ENCODE peak calls at places on chromosomes 16 and 17, in four cellular contexts. P is cardiac muscle cell, F is upper lobe of right lung, G is transverse colon. R is an unnamed sample.

GRCh38 chr17:15332338-15332737 is 9.1 kb downstream of the TEKT3 start:
- DNase-seq in P (no peak), F (no peak), G (no peak), R (no peak)

GRCh38 chr16:82011199-82011641 is at the start of gene SDR42E1:
- DNase-seq in P (no peak), F (peak; percentile 87), G (peak; percentile 85), R (no peak)

GRCh38 chr17:9959377-9959981 is 54.4 kb upstream of the RCVRN start:
- DNase-seq in P (peak; percentile 69), F (peak; percentile 61), G (peak; percentile 16), R (peak; percentile 80)

GRCh38 chr17:21228111-21228510 is 14.2 kb upstream of the TMEM11 start:
- DNase-seq in P (no peak), F (no peak), G (no peak), R (peak; percentile 44)

GRCh38 chr17:22268214-22268911 is 576.0 kb downstream of the KCNJ18 start:
- DNase-seq in P (no peak), F (peak; percentile 44), G (no peak), R (no peak)

GRCh38 chr17:41421617-41422016 is 2.8 kb downstream of the KRT37 start:
- DNase-seq in P (no peak), F (no peak), G (no peak), R (no peak)

GRCh38 chr16:84144301-84144858 is 597 bp downstream of the HSDL1 start:
- DNase-seq in P (peak; percentile 44), F (peak; percentile 76), G (peak; percentile 33), R (peak; percentile 33)

GRCh38 chr16:20883554-20884239 is 16.5 kb downstream of the DCUN1D3 start:
- DNase-seq in P (no peak), F (no peak), G (no peak), R (no peak)

GRCh38 chr17:73031472-73031871 is 61.0 kb downstream of the SLC39A11 start:
- DNase-seq in P (no peak), F (no peak), G (no peak), R (no peak)

GRCh38 chr17:251531-251930 is 70.1 kb upstream of the DOC2B start:
- DNase-seq in P (no peak), F (peak; percentile 53), G (peak; percentile 3), R (no peak)

GRCh38 chr17:20226814-20227482 is 217.8 kb downstream of the SPECC1 start:
- DNase-seq in P (peak; percentile 86), F (peak; percentile 88), G (peak; percentile 81), R (peak; percentile 89)

GRCh38 chr17:20224379-20224778 is 215.2 kb downstream of the SPECC1 start:
- DNase-seq in P (no peak), F (no peak), G (no peak), R (no peak)

GRCh38 chr17:20225162-20226115 is 216.3 kb downstream of the SPECC1 start:
- DNase-seq in P (no peak), F (no peak), G (no peak), R (no peak)

GRCh38 chr17:20228410-20228809 is 219.3 kb downstream of the SPECC1 start:
- DNase-seq in P (no peak), F (no peak), G (no peak), R (no peak)

DNA sequence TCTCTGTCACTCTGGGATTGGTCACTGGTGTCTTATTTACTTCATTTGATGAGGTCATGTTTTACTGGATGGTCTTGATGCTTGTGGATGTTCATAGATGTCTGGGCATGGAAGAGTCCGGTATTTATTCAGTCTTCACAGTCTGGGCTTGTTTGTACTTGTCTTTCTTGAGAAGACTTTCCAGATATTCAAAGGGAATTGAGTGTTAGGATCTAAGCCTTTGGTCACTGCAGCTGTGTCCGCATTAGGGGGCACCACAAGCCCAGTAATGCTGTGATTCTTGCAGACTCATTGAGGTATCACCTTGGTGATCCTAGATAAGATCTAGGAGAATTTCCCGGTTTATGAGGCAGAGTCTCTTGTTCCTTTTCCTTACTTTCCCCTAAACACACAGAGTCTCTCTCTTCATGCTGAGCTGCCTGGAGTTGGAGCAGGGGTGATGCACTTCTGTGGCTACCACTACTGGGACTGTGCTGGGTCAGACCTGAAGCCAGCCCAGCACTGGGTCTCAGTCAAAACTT is 214.7 kb downstream of the SPECC1 start:
- DNase-seq in P (no peak), F (no peak), G (no peak), R (no peak)
- TF ChIP-seq CTCF in P (no peak), F (no peak), G (no peak), R (no peak)

GRCh38 chr17:38982858-38983746 is 15.9 kb upstream of the FBXO47 start:
- DNase-seq in P (peak; percentile 79), F (no peak), G (peak; percentile 45), R (peak; percentile 25)
- TF ChIP-seq CTCF in P (peak; percentile 79), F (peak; percentile 83), G (peak; percentile 73), R (peak; percentile 51)

GRCh38 chr16:12184419-12184831 is 207.9 kb downstream of the SNX29 start:
- DNase-seq in P (no peak), F (no peak), G (no peak), R (no peak)
- TF ChIP-seq CTCF in P (no peak), F (no peak), G (no peak), R (no peak)

GRCh38 chr16:88747588-88748301 is 37.3 kb downstream of the PIEZO1 start:
- DNase-seq in P (no peak), F (no peak), G (peak; percentile 68), R (no peak)
- TF ChIP-seq CTCF in P (no peak), F (peak; percentile 17), G (peak; percentile 48), R (no peak)

DNA sequence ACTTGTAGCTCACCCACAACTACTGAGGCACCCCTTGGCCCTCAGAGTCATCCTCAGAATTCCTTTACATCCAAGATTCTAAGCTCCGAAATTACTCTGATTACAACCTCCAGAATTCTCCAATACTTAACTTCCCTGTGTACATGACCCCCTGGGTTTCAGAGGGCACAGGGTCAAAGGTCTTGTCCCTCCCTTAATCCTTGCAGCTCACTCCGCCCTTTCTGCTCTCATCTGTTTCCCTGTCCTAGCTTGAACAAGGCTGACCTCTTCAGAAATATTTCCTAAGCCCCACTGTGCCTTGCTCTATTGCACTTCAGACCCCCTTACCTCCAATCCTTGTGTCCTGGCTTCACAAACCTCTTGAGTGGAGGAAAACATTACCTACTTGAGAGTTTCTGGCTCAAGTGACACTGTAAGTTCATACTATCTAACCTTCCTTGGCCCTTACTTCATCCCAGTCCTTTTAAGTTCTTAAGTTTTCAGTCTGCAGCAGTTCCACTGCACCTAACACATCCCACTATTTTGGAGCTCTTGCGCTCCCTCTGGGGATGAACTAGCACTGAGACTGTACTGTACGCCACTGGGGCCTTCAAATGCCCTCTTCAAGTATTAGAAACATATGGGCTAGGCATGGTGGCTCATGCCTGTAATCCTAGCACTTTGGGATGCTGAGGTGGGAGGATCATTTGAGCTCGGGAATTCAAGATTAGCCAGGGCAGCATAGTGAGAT is 6.2 kb downstream of the N4BP1 start:
- DNase-seq in P (no peak), F (no peak), G (peak; percentile 50), R (no peak)
- TF ChIP-seq CTCF in P (no peak), F (peak; percentile 8), G (no peak), R (no peak)

R was measured in endothelial cell.